ENCODE peak calls at places on chromosomes 13 and 19, in ten cellular contexts. J is heart left ventricle; W is left ventricle myocardium inferior; O is GM23338; S is IMR-90; X is sigmoid colon; T is breast epithelium; N is CD8-positive, alpha-beta T cell; V is SK-N-SH; L is thoracic aorta. E is an unnamed sample. For H3K4me1, the result is how much of the 10 kb centered on the place peaks cover.

GRCh38 chr19:52703917-52704316 is 30.9 kb downstream of the ZNF611 start:
- DNase-seq in J (no peak), N (no peak), S (no peak), X (no peak), L (no peak), V (no peak), T (no peak), O (no peak), W (no peak), E (no peak)

GRCh38 chr13:35771898-35772297 is 295.4 kb upstream of the MAB21L1 start:
- DNase-seq in X (no peak), L (no peak), S (peak), O (peak), J (no peak), W (no peak), V (no peak), N (no peak), T (no peak), E (no peak)

GRCh38 chr13:42926043-42926442 is 66.0 kb downstream of the EPSTI1 start:
- DNase-seq in L (no peak), V (no peak), O (no peak), X (no peak), N (no peak), J (no peak), S (no peak), T (no peak), W (no peak), E (no peak)

GRCh38 chr13:43684947-43685725 is 101.6 kb downstream of the ENOX1 start:
- DNase-seq in W (no peak), N (no peak), J (no peak), L (no peak), O (no peak), X (no peak), T (no peak), V (no peak), S (no peak), E (no peak)

GRCh38 chr19:43984687-43985000 is 656 bp downstream of the ZNF155 start:
- DNase-seq in L (no peak), O (no peak), N (no peak), J (peak), W (peak), S (no peak), T (no peak), X (no peak), V (peak), E (no peak)

GRCh38 chr13:26525528-26525927 is 32.0 kb upstream of the WASF3 start:
- DNase-seq in V (no peak), O (no peak), N (no peak), J (no peak), S (no peak), W (no peak), T (no peak), L (no peak), X (no peak), E (no peak)

GRCh38 chr19:14091885-14092462 is 1.4 kb upstream of the SAMD1 start:
- DNase-seq in S (no peak), T (no peak), L (no peak), N (peak), W (no peak), O (peak), V (no peak), J (no peak), X (no peak), E (no peak)

GRCh38 chr19:48121909-48122371 is 11.3 kb upstream of the PLA2G4C start:
- DNase-seq in S (no peak), V (no peak), X (no peak), L (no peak), O (no peak), J (no peak), T (peak), N (no peak), W (no peak), E (no peak)

GRCh38 chr19:12208221-12208620 is 45.3 kb downstream of the ZNF136 start:
- DNase-seq in L (no peak), X (no peak), O (no peak), T (no peak), N (no peak), J (no peak), W (no peak), S (no peak), V (no peak), E (no peak)

GRCh38 chr19:48539503-48540096 is 12.4 kb upstream of the SULT2B1 start:
- DNase-seq in T (no peak), S (peak), W (no peak), N (no peak), X (peak), O (no peak), J (peak), V (peak), L (no peak), E (no peak)

GRCh38 chr13:53513199-53513598 is 484.6 kb downstream of the OLFM4 start:
- DNase-seq in V (no peak), T (no peak), O (peak), N (no peak), L (no peak), X (no peak), J (no peak), S (no peak), W (no peak), E (no peak)

GRCh38 chr13:34174671-34175145 is 356.8 kb downstream of the RFC3 start:
- DNase-seq in X (no peak), T (no peak), N (no peak), W (no peak), O (no peak), S (peak), L (no peak), V (no peak), J (no peak), E (no peak)

GRCh38 chr13:48078251-48078656 is 16.6 kb downstream of the MED4 start:
- DNase-seq in W (no peak), T (no peak), S (no peak), L (no peak), N (no peak), J (no peak), V (no peak), O (peak), X (no peak), E (no peak)

GRCh38 chr13:105773887-105774538 is 761.4 kb downstream of the EFNB2 start:
- DNase-seq in N (no peak), V (no peak), J (no peak), T (no peak), L (no peak), S (peak), W (no peak), O (no peak), X (no peak), E (no peak)

DNA sequence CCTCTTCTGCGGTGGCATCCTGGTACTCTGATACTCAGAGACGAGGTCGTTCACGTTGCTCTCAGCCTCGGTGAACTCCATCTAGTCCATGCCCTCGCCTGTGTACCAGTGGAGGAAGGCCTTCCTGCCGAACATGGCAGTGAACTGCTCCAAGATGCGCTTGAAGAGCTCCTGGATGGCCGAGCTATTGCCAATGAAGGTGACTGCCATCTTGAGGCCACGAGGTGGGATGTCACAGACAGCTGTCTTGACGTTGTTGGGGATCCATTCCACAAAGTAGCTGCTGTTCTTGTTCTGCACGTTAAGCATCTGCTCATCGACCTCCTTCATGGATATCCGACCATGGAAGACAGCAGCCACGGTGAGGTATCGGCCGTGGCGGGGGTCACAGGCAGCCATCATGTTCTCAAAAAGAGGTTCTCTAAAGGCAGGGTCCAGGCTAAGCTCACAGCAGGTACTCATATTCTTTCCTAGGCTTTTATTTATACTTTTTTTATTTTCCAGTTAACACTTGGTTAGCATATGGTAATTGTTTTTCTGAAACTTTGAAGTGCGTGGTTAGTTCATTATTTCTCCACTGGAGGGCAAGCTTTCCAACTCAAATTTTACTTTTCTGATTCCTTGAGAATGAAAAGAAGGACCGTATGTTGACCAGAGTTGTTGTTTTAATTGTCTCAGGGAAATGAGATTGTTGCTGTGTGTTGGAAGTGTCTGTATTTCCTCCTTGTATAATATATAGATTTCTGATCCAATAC is 72.4 kb upstream of the RGCC start:
- DNase-seq in W (no peak), J (no peak), T (no peak), O (peak), L (no peak), X (no peak), S (peak), V (no peak), N (no peak), E (no peak)
- TF ChIP-seq CTCF in W (peak), J (peak), T (no peak), O (peak), L (peak), X (no peak), S (peak), V (peak), N (peak), E (peak)

GRCh38 chr13:87675851-87676250 is 4.7 kb downstream of the SLITRK5 start:
- DNase-seq in N (no peak), W (no peak), J (no peak), S (no peak), V (peak), X (no peak), T (no peak), O (no peak), L (no peak), E (no peak)
- H3K4me1 ChIP-seq in N (under half), W (under half), J (under half), S (under half), V (under half), X (under half), T (under half), O (under half), L (under half), E (under half)

GRCh38 chr13:114080739-114081561 is 51.5 kb downstream of the RASA3 start:
- DNase-seq in T (no peak), S (no peak), O (no peak), N (no peak), J (peak), X (peak), L (no peak), W (peak), V (no peak), E (peak)

GRCh38 chr13:114077121-114077937 is 55.1 kb downstream of the RASA3 start:
- DNase-seq in L (no peak), X (peak), S (no peak), N (no peak), W (no peak), O (no peak), J (no peak), T (no peak), V (no peak), E (no peak)

GRCh38 chr13:114079601-114080536 is 52.6 kb downstream of the RASA3 start:
- DNase-seq in W (peak), X (peak), O (no peak), V (no peak), T (no peak), S (no peak), L (no peak), J (no peak), N (no peak), E (peak)

GRCh38 chr13:114077938-114078335 is 54.5 kb downstream of the RASA3 start:
- DNase-seq in O (peak), T (no peak), X (peak), J (no peak), S (peak), W (no peak), V (peak), N (no peak), L (no peak), E (peak)

GRCh38 chr13:114078501-114079451 is 53.6 kb downstream of the RASA3 start:
- DNase-seq in X (peak), L (no peak), N (peak), S (peak), O (no peak), W (peak), V (no peak), J (no peak), T (no peak), E (peak)
- H3K27ac ChIP-seq in X (peak), L (peak), N (peak), S (no peak), O (no peak), W (peak), V (peak), J (peak), T (peak), E (peak)

DNA sequence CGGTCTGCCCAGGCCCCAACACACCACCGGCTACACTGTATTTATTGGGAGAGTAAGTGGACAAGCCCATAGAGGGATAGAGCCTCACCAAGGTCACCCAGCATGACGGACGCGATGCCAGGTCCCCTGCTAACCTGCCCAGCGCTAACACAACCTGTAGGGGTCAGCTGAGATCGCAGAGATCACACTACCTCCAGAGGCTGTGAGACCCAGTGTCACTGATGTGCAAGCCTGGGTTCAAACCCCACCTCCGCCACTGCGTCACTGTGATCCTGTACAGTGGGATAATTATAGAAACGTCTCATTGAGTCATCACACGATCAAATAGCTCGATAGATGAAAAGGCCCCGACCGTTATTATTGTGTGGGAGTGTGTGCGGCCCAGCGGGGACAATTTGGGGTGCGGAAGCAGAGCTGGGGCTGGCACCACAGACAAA is 10.6 kb upstream of the TLE2 start:
- DNase-seq in N (peak), S (no peak), W (no peak), X (no peak), T (no peak), V (no peak), L (no peak), J (no peak), O (peak), E (no peak)
- TF ChIP-seq CTCF in N (no peak), S (no peak), W (no peak), X (no peak), T (no peak), V (no peak), L (no peak), J (no peak), O (peak), E (no peak)

DNA sequence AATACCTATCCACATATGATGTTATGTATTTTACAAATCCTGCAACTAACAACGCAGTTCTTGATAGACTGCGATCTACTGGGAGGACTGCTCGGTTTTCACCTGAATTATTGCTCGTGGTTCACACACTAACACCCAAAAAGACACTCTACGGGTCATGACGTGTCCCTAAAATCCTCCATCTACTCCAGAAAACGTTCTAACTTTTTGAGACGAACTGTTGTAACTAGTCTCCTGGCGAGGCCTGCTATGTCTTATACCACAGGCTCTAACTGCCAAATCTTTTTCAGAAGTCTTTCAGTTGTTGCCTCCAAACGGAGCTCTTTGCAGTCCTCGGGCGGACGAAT is 108.2 kb downstream of the KCNRG start:
- DNase-seq in X (no peak), N (no peak), T (no peak), W (no peak), L (no peak), V (no peak), O (no peak), S (no peak), J (no peak), E (no peak)
- H3K4me1 ChIP-seq in X (under half), N (under half), T (under half), W (half or more), L (under half), V (under half), O (under half), S (under half), J (under half), E (under half)

GRCh38 chr13:46058268-46058667 is 5.7 kb upstream of the ZC3H13 start:
- DNase-seq in T (no peak), X (no peak), N (no peak), W (no peak), S (no peak), J (no peak), V (no peak), L (no peak), O (no peak), E (no peak)
- H3K27ac ChIP-seq in T (no peak), X (no peak), N (no peak), W (no peak), S (no peak), J (no peak), V (no peak), L (no peak), O (no peak), E (no peak)

GRCh38 chr19:55058781-55059610 is 4.0 kb downstream of the RDH13 start:
- DNase-seq in L (no peak), O (peak), W (no peak), S (no peak), X (no peak), T (no peak), J (no peak), N (no peak), V (no peak), E (no peak)
- TF ChIP-seq CTCF in L (no peak), O (peak), W (no peak), S (no peak), X (no peak), T (no peak), J (no peak), N (no peak), V (no peak), E (no peak)

GRCh38 chr13:32636711-32637110 is 50.5 kb downstream of the PDS5B start:
- DNase-seq in J (no peak), X (no peak), W (no peak), T (no peak), V (no peak), S (no peak), N (no peak), L (no peak), O (no peak), E (no peak)
- H3K4me1 ChIP-seq in J (under half), X (under half), W (under half), T (under half), V (under half), S (under half), N (under half), L (under half), O (under half), E (under half)

DNA sequence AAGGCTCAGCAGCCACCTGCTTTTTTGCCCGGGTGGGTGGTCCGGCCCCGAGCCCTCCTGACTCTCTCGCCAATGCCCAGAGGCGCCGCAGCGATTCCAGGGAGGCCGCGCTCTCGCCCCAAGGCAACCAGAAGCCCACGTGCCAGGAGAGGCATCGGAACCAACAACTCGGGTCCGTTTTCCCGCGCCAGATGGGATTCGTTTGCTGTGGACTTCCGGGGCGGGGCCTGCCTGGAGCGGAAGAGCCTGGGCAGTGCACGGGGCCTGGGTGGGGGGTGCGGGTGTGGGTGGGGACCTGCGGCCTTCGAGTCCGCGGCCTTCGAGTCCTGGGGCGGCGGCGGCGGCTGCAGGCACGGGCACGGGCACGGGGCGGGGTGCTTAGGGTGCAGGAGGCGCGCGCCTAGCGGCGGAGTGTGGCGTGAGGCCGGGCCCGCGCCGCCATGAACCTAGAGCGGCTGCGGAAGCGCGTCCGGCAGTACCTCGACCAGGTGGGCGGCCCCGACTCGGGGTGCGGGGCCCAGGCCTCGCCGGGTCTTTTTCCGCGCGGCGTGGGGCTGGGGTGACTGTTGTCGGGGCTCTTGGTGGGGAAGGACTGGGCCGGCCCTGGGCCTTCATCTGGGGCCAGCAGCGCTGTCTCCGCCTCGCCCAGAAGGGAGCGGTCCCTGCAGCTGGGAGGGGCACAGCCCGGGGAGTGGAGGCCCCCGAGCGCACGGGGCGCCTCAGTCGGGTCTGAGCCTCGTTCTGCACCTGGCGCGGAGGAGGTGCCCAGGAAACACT is at the start of gene CDC16:
- DNase-seq in V (peak), N (peak), X (peak), J (peak), L (peak), O (peak), S (peak), W (peak), T (peak), E (peak)
- H3K27ac ChIP-seq in V (peak), N (peak), X (peak), J (peak), L (peak), O (no peak), S (peak), W (peak), T (peak), E (peak)

E was measured in tibial artery.